ENCODE peak calls at places on chromosomes 4 and X, in eight cellular contexts. One of them, this sample, is unnamed.

GRCh38 chrX:131783555-131784338 is 239.4 kb upstream of the STK26 start:
- DNase-seq in GM04504: peak
- DNase-seq in brain microvascular endothelial cell: peak
- DNase-seq in SW 1271: no peak
- DNase-seq in AG08396: peak
- DNase-seq in NCI-H1092: no peak
- DNase-seq in NCI-H2081: peak
- DNase-seq in stimulated activated CD8-positive, alpha-beta memory T cell treated with anti-CD3 and anti-CD28 coated beads, Interleukin-2, amount 100 ng/mL, for 1 hour: peak
- DNase-seq in this sample: no peak

GRCh38 chr4:55312491-55313101 is 33.4 kb upstream of the SRD5A3 start:
- DNase-seq in stimulated activated CD8-positive, alpha-beta memory T cell treated with anti-CD3 and anti-CD28 coated beads, Interleukin-2, amount 100 ng/mL, for 1 hour: no peak
- DNase-seq in GM04504: peak
- DNase-seq in NCI-H2081: peak
- DNase-seq in AG08396: peak
- DNase-seq in brain microvascular endothelial cell: peak
- DNase-seq in NCI-H1092: no peak
- DNase-seq in SW 1271: peak
- DNase-seq in this sample: peak

GRCh38 chr4:39044947-39045734 is 12.9 kb upstream of the TMEM156 start:
- DNase-seq in NCI-H1092: no peak
- DNase-seq in AG08396: peak
- DNase-seq in NCI-H2081: no peak
- DNase-seq in SW 1271: peak
- DNase-seq in GM04504: no peak
- DNase-seq in brain microvascular endothelial cell: no peak
- DNase-seq in stimulated activated CD8-positive, alpha-beta memory T cell treated with anti-CD3 and anti-CD28 coated beads, Interleukin-2, amount 100 ng/mL, for 1 hour: no peak
- DNase-seq in this sample: no peak

GRCh38 chrX:2676794-2677675 is 14.1 kb upstream of the CD99 start:
- DNase-seq in AG08396: no peak
- DNase-seq in brain microvascular endothelial cell: no peak
- DNase-seq in SW 1271: no peak
- DNase-seq in NCI-H1092: no peak
- DNase-seq in stimulated activated CD8-positive, alpha-beta memory T cell treated with anti-CD3 and anti-CD28 coated beads, Interleukin-2, amount 100 ng/mL, for 1 hour: no peak
- DNase-seq in GM04504: no peak
- DNase-seq in NCI-H2081: no peak
- DNase-seq in this sample: peak

GRCh38 chr4:58809366-58809765 is 1699.2 kb upstream of the IGFBP7 start:
- DNase-seq in brain microvascular endothelial cell: no peak
- DNase-seq in stimulated activated CD8-positive, alpha-beta memory T cell treated with anti-CD3 and anti-CD28 coated beads, Interleukin-2, amount 100 ng/mL, for 1 hour: no peak
- DNase-seq in GM04504: no peak
- DNase-seq in AG08396: no peak
- DNase-seq in NCI-H2081: no peak
- DNase-seq in NCI-H1092: no peak
- DNase-seq in SW 1271: no peak
- DNase-seq in this sample: no peak

GRCh38 chrX:38561951-38562719 is 793 bp downstream of the TSPAN7 start:
- DNase-seq in NCI-H1092: peak
- DNase-seq in SW 1271: no peak
- DNase-seq in stimulated activated CD8-positive, alpha-beta memory T cell treated with anti-CD3 and anti-CD28 coated beads, Interleukin-2, amount 100 ng/mL, for 1 hour: no peak
- DNase-seq in AG08396: no peak
- DNase-seq in GM04504: no peak
- DNase-seq in brain microvascular endothelial cell: no peak
- DNase-seq in NCI-H2081: peak
- DNase-seq in this sample: no peak

GRCh38 chr4:71614626-71615025 is 169.3 kb downstream of the GC start:
- DNase-seq in brain microvascular endothelial cell: no peak
- DNase-seq in NCI-H1092: no peak
- DNase-seq in AG08396: no peak
- DNase-seq in GM04504: no peak
- DNase-seq in stimulated activated CD8-positive, alpha-beta memory T cell treated with anti-CD3 and anti-CD28 coated beads, Interleukin-2, amount 100 ng/mL, for 1 hour: no peak
- DNase-seq in NCI-H2081: no peak
- DNase-seq in SW 1271: no peak
- DNase-seq in this sample: peak

GRCh38 chr4:119025440-119025839 is 110.2 kb upstream of the MYOZ2 start:
- DNase-seq in brain microvascular endothelial cell: peak
- DNase-seq in AG08396: no peak
- DNase-seq in NCI-H1092: no peak
- DNase-seq in NCI-H2081: no peak
- DNase-seq in SW 1271: no peak
- DNase-seq in stimulated activated CD8-positive, alpha-beta memory T cell treated with anti-CD3 and anti-CD28 coated beads, Interleukin-2, amount 100 ng/mL, for 1 hour: no peak
- DNase-seq in GM04504: no peak
- DNase-seq in this sample: peak

GRCh38 chr4:123257563-123257962 is 139.0 kb upstream of the SPRY1 start:
- DNase-seq in NCI-H2081: no peak
- DNase-seq in stimulated activated CD8-positive, alpha-beta memory T cell treated with anti-CD3 and anti-CD28 coated beads, Interleukin-2, amount 100 ng/mL, for 1 hour: no peak
- DNase-seq in GM04504: no peak
- DNase-seq in NCI-H1092: no peak
- DNase-seq in SW 1271: no peak
- DNase-seq in AG08396: no peak
- DNase-seq in brain microvascular endothelial cell: no peak
- DNase-seq in this sample: no peak

GRCh38 chrX:153885968-153886903 is at the start of gene L1CAM:
- DNase-seq in brain microvascular endothelial cell: no peak
- DNase-seq in GM04504: no peak
- DNase-seq in NCI-H1092: no peak
- DNase-seq in stimulated activated CD8-positive, alpha-beta memory T cell treated with anti-CD3 and anti-CD28 coated beads, Interleukin-2, amount 100 ng/mL, for 1 hour: no peak
- DNase-seq in AG08396: peak
- DNase-seq in NCI-H2081: no peak
- DNase-seq in SW 1271: no peak
- DNase-seq in this sample: no peak

GRCh38 chr4:102751964-102752363 is 8.8 kb downstream of the MANBA start:
- DNase-seq in NCI-H1092: no peak
- DNase-seq in NCI-H2081: no peak
- DNase-seq in GM04504: no peak
- DNase-seq in brain microvascular endothelial cell: no peak
- DNase-seq in stimulated activated CD8-positive, alpha-beta memory T cell treated with anti-CD3 and anti-CD28 coated beads, Interleukin-2, amount 100 ng/mL, for 1 hour: no peak
- DNase-seq in AG08396: no peak
- DNase-seq in SW 1271: no peak
- DNase-seq in this sample: no peak

GRCh38 chrX:111568817-111569216 is 57.4 kb downstream of the SERTM2 start:
- DNase-seq in SW 1271: no peak
- DNase-seq in GM04504: no peak
- DNase-seq in NCI-H2081: no peak
- DNase-seq in stimulated activated CD8-positive, alpha-beta memory T cell treated with anti-CD3 and anti-CD28 coated beads, Interleukin-2, amount 100 ng/mL, for 1 hour: no peak
- DNase-seq in AG08396: no peak
- DNase-seq in brain microvascular endothelial cell: no peak
- DNase-seq in NCI-H1092: no peak
- DNase-seq in this sample: no peak

GRCh38 chrX:37060999-37061398 is 52.8 kb downstream of the FAM47C start:
- DNase-seq in AG08396: peak
- DNase-seq in SW 1271: peak
- DNase-seq in NCI-H2081: peak
- DNase-seq in stimulated activated CD8-positive, alpha-beta memory T cell treated with anti-CD3 and anti-CD28 coated beads, Interleukin-2, amount 100 ng/mL, for 1 hour: no peak
- DNase-seq in GM04504: peak
- DNase-seq in NCI-H1092: no peak
- DNase-seq in brain microvascular endothelial cell: peak
- DNase-seq in this sample: peak

GRCh38 chr4:82866706-82867385 is 24.1 kb downstream of the SEC31A start:
- DNase-seq in brain microvascular endothelial cell: no peak
- DNase-seq in stimulated activated CD8-positive, alpha-beta memory T cell treated with anti-CD3 and anti-CD28 coated beads, Interleukin-2, amount 100 ng/mL, for 1 hour: no peak
- DNase-seq in NCI-H1092: no peak
- DNase-seq in GM04504: no peak
- DNase-seq in NCI-H2081: no peak
- DNase-seq in SW 1271: no peak
- DNase-seq in AG08396: no peak
- DNase-seq in this sample: no peak

GRCh38 chrX:49877397-49878101 is 1.7 kb upstream of the USP27X start:
- DNase-seq in NCI-H2081: no peak
- DNase-seq in GM04504: no peak
- DNase-seq in NCI-H1092: no peak
- DNase-seq in SW 1271: no peak
- DNase-seq in brain microvascular endothelial cell: no peak
- DNase-seq in stimulated activated CD8-positive, alpha-beta memory T cell treated with anti-CD3 and anti-CD28 coated beads, Interleukin-2, amount 100 ng/mL, for 1 hour: no peak
- DNase-seq in AG08396: no peak
- DNase-seq in this sample: no peak

GRCh38 chrX:41381685-41382084 is 47.7 kb downstream of the DDX3X start:
- DNase-seq in SW 1271: peak
- DNase-seq in brain microvascular endothelial cell: peak
- DNase-seq in stimulated activated CD8-positive, alpha-beta memory T cell treated with anti-CD3 and anti-CD28 coated beads, Interleukin-2, amount 100 ng/mL, for 1 hour: no peak
- DNase-seq in NCI-H2081: no peak
- DNase-seq in NCI-H1092: no peak
- DNase-seq in AG08396: peak
- DNase-seq in GM04504: peak
- DNase-seq in this sample: peak